ENCODE peak calls at places on chromosomes 3 and 15, in nine cellular contexts. Z is fibroblast of lung, H is MM.1S, C is mammary epithelial cell, D is GM23338, I is endothelial cell of umbilical vein, V is hepatocyte, G is PC-3, O is DND-41. B is an unnamed sample. For H3K4me1, the result is how much of the 10 kb centered on the place peaks cover.

GRCh38 chr3:69500604-69501003 is 114.7 kb upstream of the FRMD4B start:
- DNase-seq in V (no peak), H (no peak), Z (no peak), I (no peak), O (no peak), D (no peak), C (no peak), G (no peak), B (peak)

GRCh38 chr3:177603137-177603603 is 405.9 kb upstream of the TBL1XR1 start:
- DNase-seq in D (no peak), H (peak), O (no peak), C (peak), I (peak), G (no peak), V (no peak), Z (peak), B (no peak)

GRCh38 chr15:80581976-80582375 is 113.1 kb upstream of the ABHD17C start:
- DNase-seq in G (no peak), Z (no peak), O (no peak), C (peak), I (no peak), H (no peak), V (no peak), D (no peak), B (no peak)

GRCh38 chr3:184598220-184598927 is 36.8 kb downstream of the EPHB3 start:
- DNase-seq in D (no peak), O (no peak), H (no peak), Z (no peak), G (no peak), C (no peak), V (no peak), I (no peak), B (no peak)

GRCh38 chr3:105626739-105627138 is 242.1 kb downstream of the CBLB start:
- DNase-seq in I (no peak), O (no peak), Z (no peak), V (no peak), H (no peak), C (no peak), D (no peak), G (no peak), B (no peak)

GRCh38 chr3:139308156-139309017 is 35.4 kb upstream of the MRPS22 start:
- DNase-seq in H (no peak), I (no peak), C (no peak), G (peak), O (no peak), Z (no peak), V (no peak), D (no peak), B (peak)

GRCh38 chr15:82064824-82065223 is 19.0 kb upstream of the MEX3B start:
- DNase-seq in Z (peak), O (no peak), I (peak), C (no peak), H (no peak), V (no peak), G (no peak), D (no peak), B (no peak)

GRCh38 chr15:45454825-45455224 is 67.7 kb downstream of the SLC30A4 start:
- DNase-seq in G (peak), I (no peak), V (peak), C (peak), H (peak), O (peak), D (no peak), Z (peak), B (peak)

GRCh38 chr3:30260747-30261146 is 345.7 kb upstream of the TGFBR2 start:
- DNase-seq in Z (peak), H (no peak), C (no peak), D (no peak), O (no peak), V (no peak), I (no peak), G (peak), B (no peak)

GRCh38 chr15:99906793-99907192 is 173.6 kb upstream of the LYSMD4 start:
- DNase-seq in V (no peak), C (no peak), G (no peak), D (no peak), O (no peak), Z (no peak), H (no peak), I (no peak), B (no peak)

GRCh38 chr15:69026355-69026754 is 11.9 kb downstream of the NOX5 start:
- DNase-seq in C (no peak), G (no peak), I (no peak), V (no peak), O (no peak), Z (peak), D (peak), H (no peak), B (no peak)

GRCh38 chr3:49313902-49314676 is 25.8 kb downstream of the USP4 start:
- DNase-seq in D (no peak), C (peak), Z (peak), V (no peak), O (no peak), H (no peak), I (peak), G (no peak), B (no peak)

GRCh38 chr15:39618063-39618823 is 37.4 kb downstream of the THBS1 start:
- DNase-seq in D (no peak), I (no peak), V (no peak), O (no peak), C (peak), Z (no peak), H (no peak), G (peak), B (no peak)

GRCh38 chr15:92383528-92384326 is 10.0 kb upstream of the ST8SIA2 start:
- DNase-seq in I (no peak), G (peak), O (peak), Z (no peak), D (peak), C (no peak), H (peak), V (peak), B (peak)

GRCh38 chr3:110806924-110807323 is 264.7 kb upstream of the NECTIN3 start:
- DNase-seq in C (no peak), D (no peak), O (no peak), V (no peak), H (no peak), G (no peak), I (peak), Z (peak), B (no peak)

GRCh38 chr3:133962879-133963278 is 66.8 kb downstream of the SLCO2A1 start:
- DNase-seq in H (no peak), Z (peak), O (no peak), D (no peak), C (no peak), V (peak), I (no peak), G (peak), B (peak)

GRCh38 chr3:134911611-134912604 is 116.8 kb downstream of the EPHB1 start:
- DNase-seq in H (no peak), D (no peak), I (no peak), Z (peak), O (no peak), C (no peak), G (peak), V (no peak), B (no peak)

GRCh38 chr15:101050647-101051290 is 131.6 kb downstream of the LRRK1 start:
- DNase-seq in V (peak), O (no peak), H (no peak), I (no peak), Z (no peak), G (no peak), C (no peak), D (no peak), B (no peak)

GRCh38 chr3:190912736-190913135 is 50.2 kb upstream of the GMNC start:
- DNase-seq in D (no peak), G (peak), I (no peak), V (no peak), O (no peak), Z (peak), C (no peak), H (no peak), B (no peak)

GRCh38 chr15:91861223-91861622 is 7.7 kb downstream of the SLCO3A1 start:
- DNase-seq in Z (peak), H (no peak), G (no peak), V (no peak), D (no peak), I (no peak), C (no peak), O (no peak), B (no peak)

GRCh38 chr15:101277038-101277822 is at the start of gene SELENOS:
- DNase-seq in I (peak), D (peak), O (peak), G (peak), C (peak), V (peak), H (peak), Z (peak), B (peak)

GRCh38 chr3:115494826-115495225 is 128.5 kb upstream of the GAP43 start:
- DNase-seq in G (no peak), V (no peak), D (no peak), O (no peak), C (no peak), I (no peak), Z (no peak), H (no peak), B (no peak)

GRCh38 chr3:188417329-188417728 is 263.4 kb downstream of the LPP start:
- DNase-seq in O (no peak), C (no peak), V (no peak), I (no peak), D (no peak), G (no peak), H (peak), Z (no peak), B (no peak)

GRCh38 chr3:177934001-177934891 is 602.0 kb upstream of the KCNMB2 start:
- DNase-seq in V (peak), O (no peak), H (no peak), G (peak), D (peak), C (no peak), I (peak), Z (peak), B (no peak)

GRCh38 chr3:13002398-13003124 is 70.7 kb downstream of the IQSEC1 start:
- DNase-seq in Z (peak), V (no peak), H (peak), D (no peak), I (no peak), C (no peak), G (no peak), O (no peak), B (no peak)

GRCh38 chr3:78101363-78101762 is 1061.5 kb downstream of the ROBO2 start:
- DNase-seq in O (no peak), H (no peak), I (no peak), G (peak), Z (peak), D (no peak), V (no peak), C (no peak), B (no peak)

GRCh38 chr15:28099555-28100140 is 533 bp upstream of the OCA2 start:
- DNase-seq in O (no peak), V (no peak), Z (no peak), I (no peak), D (no peak), H (no peak), G (no peak), C (no peak), B (no peak)
- TF ChIP-seq EZH2 in O (no peak), V (no peak), Z (peak), I (no peak), D (no peak), H (no peak), G (no peak), C (peak), B (no peak)

GRCh38 chr3:126530171-126531050 is 6.5 kb downstream of the CHST13 start:
- DNase-seq in H (no peak), O (no peak), V (no peak), C (no peak), I (no peak), D (no peak), Z (no peak), G (no peak), B (no peak)
- H3K4me1 ChIP-seq in H (under half), O (under half), V (under half), C (under half), I (under half), D (under half), Z (under half), G (under half), B (under half)

GRCh38 chr3:122094125-122094524 is 39.0 kb downstream of the CD86 start:
- DNase-seq in V (no peak), I (no peak), G (no peak), H (no peak), C (no peak), D (no peak), O (no peak), Z (no peak), B (no peak)

GRCh38 chr3:122091602-122092006 is 36.4 kb downstream of the CD86 start:
- DNase-seq in C (no peak), D (no peak), Z (no peak), V (no peak), G (no peak), O (no peak), H (no peak), I (no peak), B (no peak)

GRCh38 chr3:122088519-122088918 is 33.4 kb downstream of the CD86 start:
- DNase-seq in I (no peak), D (no peak), Z (no peak), G (no peak), C (no peak), H (no peak), V (no peak), O (no peak), B (no peak)

GRCh38 chr3:122094693-122095092 is 39.5 kb downstream of the CD86 start:
- DNase-seq in V (no peak), H (peak), I (no peak), D (no peak), Z (no peak), G (no peak), C (no peak), O (no peak), B (no peak)

GRCh38 chr3:122092460-122093165 is 37.5 kb downstream of the CD86 start:
- DNase-seq in O (peak), I (peak), C (peak), G (peak), H (peak), Z (peak), D (peak), V (peak), B (peak)
- TF ChIP-seq CTCF in O (peak), I (peak), C (peak), G (peak), H (peak), Z (peak), D (peak), V (peak), B (peak)

DNA sequence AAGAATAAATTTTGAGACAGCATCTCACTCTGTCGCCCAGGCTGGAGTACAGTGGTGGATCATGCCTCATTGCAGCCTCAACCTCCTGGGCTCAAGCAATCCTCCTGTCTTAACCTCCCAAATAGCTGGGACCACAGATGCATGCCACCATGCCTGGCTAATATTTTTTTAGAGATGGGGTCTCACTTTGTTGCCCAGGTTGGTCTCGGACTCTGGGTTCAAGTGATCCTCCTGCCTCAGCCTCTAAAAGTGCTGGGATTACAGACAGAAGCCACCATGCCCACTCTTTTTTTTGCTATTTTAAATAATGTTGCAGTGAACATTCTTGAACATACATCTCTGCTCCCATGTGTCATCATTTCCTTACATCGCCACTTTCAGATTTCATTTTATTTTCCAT is 6.8 kb upstream of the SLC51B start:
- DNase-seq in C (no peak), I (no peak), H (no peak), Z (no peak), D (no peak), G (no peak), O (no peak), V (no peak), B (no peak)
- TF ChIP-seq EZH2 in C (no peak), I (no peak), H (no peak), Z (no peak), D (no peak), G (no peak), O (no peak), V (no peak), B (no peak)

GRCh38 chr3:99851955-99852354 is 34.3 kb downstream of the CMSS1 start:
- DNase-seq in G (no peak), D (no peak), I (no peak), O (no peak), V (no peak), C (no peak), H (no peak), Z (no peak), B (no peak)
- H3K4me1 ChIP-seq in G (under half), D (under half), I (under half), O (under half), V (under half), C (under half), H (under half), Z (under half), B (under half)

DNA sequence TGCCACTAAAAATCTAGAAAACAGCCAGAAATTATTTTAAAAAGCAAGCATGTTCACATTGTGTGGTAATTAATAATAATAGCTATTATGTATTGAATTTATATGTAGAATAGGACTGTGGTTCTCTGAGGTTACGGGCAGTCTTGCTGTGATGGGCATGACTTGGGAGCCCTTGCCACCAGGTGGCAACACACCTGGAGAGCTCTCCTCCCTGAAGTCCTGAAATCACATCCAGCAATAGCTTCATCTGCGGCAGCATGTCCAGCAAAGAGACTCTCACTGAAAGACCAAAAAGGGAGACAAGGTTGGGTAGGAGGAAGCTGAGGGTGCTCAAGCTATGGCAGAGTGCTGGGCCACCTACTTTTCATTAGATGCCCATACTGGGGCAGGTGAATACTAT is 206.8 kb upstream of the IL12A start:
- DNase-seq in D (no peak), I (no peak), Z (no peak), O (no peak), C (no peak), G (peak), V (no peak), H (no peak), B (no peak)
- TF ChIP-seq CTCF in D (peak), I (no peak), Z (no peak), O (no peak), C (peak), G (peak), V (no peak), H (peak), B (no peak)

DNA sequence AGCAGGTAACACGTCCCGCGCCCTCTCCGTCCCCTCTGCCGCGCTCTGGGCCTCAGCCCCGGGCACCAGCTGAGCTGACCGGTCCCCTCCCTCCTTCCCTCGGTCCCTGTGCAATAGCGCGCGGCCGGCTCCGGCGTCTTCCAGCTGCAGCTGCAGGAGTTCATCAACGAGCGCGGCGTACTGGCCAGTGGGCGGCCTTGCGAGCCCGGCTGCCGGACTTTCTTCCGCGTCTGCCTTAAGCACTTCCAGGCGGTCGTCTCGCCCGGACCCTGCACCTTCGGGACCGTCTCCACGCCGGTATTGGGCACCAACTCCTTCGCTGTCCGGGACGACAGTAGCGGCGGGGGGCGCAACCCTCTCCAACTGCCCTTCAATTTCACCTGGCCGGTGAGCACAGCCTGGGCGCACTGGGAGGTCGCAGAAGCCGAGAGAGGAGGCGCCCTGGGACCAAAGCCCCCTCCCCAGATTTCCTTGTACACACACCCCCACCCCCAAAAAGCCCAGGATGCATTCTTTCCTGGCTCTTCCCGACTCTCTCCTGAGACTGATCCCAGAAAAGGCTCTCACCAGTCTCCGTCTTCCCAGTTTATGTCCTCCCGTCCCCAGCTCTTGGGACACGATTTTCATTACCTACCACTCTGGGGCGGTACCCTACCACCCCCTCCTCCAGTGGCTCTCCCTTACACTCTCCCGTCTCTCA is 740 bp downstream of the DLL4 start:
- DNase-seq in G (peak), Z (peak), H (no peak), C (peak), O (no peak), D (peak), I (peak), V (peak), B (no peak)
- TF ChIP-seq EZH2 in G (no peak), Z (peak), H (no peak), C (peak), O (no peak), D (peak), I (no peak), V (no peak), B (no peak)

GRCh38 chr15:74863239-74864056 is 9.7 kb downstream of the SCAMP2 start:
- DNase-seq in H (no peak), Z (peak), O (no peak), C (peak), I (no peak), D (no peak), V (no peak), G (peak), B (no peak)
- H3K4me1 ChIP-seq in H (under half), Z (under half), O (under half), C (under half), I (under half), D (under half), V (under half), G (under half), B (under half)

GRCh38 chr3:10504161-10505049 is 981 bp downstream of the ATP2B2 start:
- DNase-seq in H (no peak), V (no peak), I (no peak), D (no peak), O (no peak), G (no peak), Z (no peak), C (no peak), B (no peak)
- TF ChIP-seq CTCF in H (no peak), V (no peak), I (no peak), D (no peak), O (no peak), G (no peak), Z (no peak), C (no peak), B (no peak)

B was measured in A673.